ENCODE peak calls at places on chromosomes 13 and 19, in eight cellular contexts. I is epithelial cell of esophagus, S is GM23338, J is AG10803, T is lung, L is pancreas, A is HCT116, N is cardiac fibroblast. W is an unnamed sample.
A peak's percentile ranks its signal among the peaks of the same experiment; 100 is the strongest.

GRCh38 chr19:37333457-37333856 is 37.4 kb upstream of the ZNF527 start:
- DNase-seq in N (peak; percentile 53), J (no peak), T (no peak), A (no peak), I (peak; percentile 52), L (no peak), S (no peak), W (no peak)

GRCh38 chr19:48806818-48807589 is 3.8 kb downstream of the BCAT2 start:
- DNase-seq in L (no peak), N (peak; percentile 60), T (no peak), J (peak; percentile 37), A (no peak), S (peak; percentile 68), I (peak; percentile 60), W (no peak)

GRCh38 chr19:51722492-51722891 is 1.3 kb downstream of the HAS1 start:
- DNase-seq in I (no peak), N (peak; percentile 5), T (no peak), A (no peak), L (no peak), J (no peak), S (no peak), W (no peak)

GRCh38 chr13:26325876-26326275 is 71.9 kb downstream of the CDK8 start:
- DNase-seq in S (no peak), I (peak; percentile 39), J (no peak), A (no peak), T (no peak), L (no peak), N (peak; percentile 12), W (no peak)

GRCh38 chr13:23621316-23621645 is 51.1 kb downstream of the TNFRSF19 start:
- DNase-seq in N (peak; percentile 94), L (no peak), S (no peak), I (peak; percentile 95), T (no peak), A (no peak), J (peak; percentile 80), W (peak; percentile 83)

GRCh38 chr13:102495663-102496062 is 93.8 kb upstream of the FGF14 start:
- DNase-seq in L (no peak), N (no peak), S (peak; percentile 39), T (no peak), A (no peak), I (no peak), J (no peak), W (no peak)

GRCh38 chr19:44131955-44132354 is 9.4 kb upstream of the ZNF234 start:
- DNase-seq in S (no peak), I (no peak), N (no peak), T (no peak), L (no peak), A (no peak), J (no peak), W (no peak)

GRCh38 chr19:38714354-38714778 is 29.9 kb downstream of the CAPN12 start:
- DNase-seq in L (peak; percentile 70), S (no peak), N (no peak), A (no peak), J (no peak), I (no peak), T (no peak), W (no peak)

GRCh38 chr13:30126903-30127428 is 180.4 kb downstream of the KATNAL1 start:
- DNase-seq in I (no peak), T (no peak), A (no peak), N (no peak), S (no peak), L (no peak), J (peak; percentile 26), W (peak; percentile 41)

GRCh38 chr13:41059896-41060722 is 1.2 kb upstream of the WBP4 start:
- DNase-seq in S (peak; percentile 95), N (peak; percentile 92), T (peak; percentile 90), I (peak; percentile 90), L (peak; percentile 90), A (peak; percentile 80), J (peak; percentile 90), W (peak; percentile 92)

GRCh38 chr13:49655906-49656305 is 27.6 kb downstream of the ARL11 start:
- DNase-seq in I (no peak), L (no peak), T (no peak), S (no peak), A (no peak), J (peak; percentile 18), N (no peak), W (no peak)

GRCh38 chr13:91719033-91719432 is 320.6 kb downstream of the GPC5 start:
- DNase-seq in A (no peak), T (no peak), S (no peak), L (no peak), N (no peak), I (peak; percentile 18), J (no peak), W (peak; percentile 43)

GRCh38 chr19:17872251-17873001 is 681 bp downstream of the SLC5A5 start:
- DNase-seq in S (peak; percentile 39), J (no peak), L (no peak), N (no peak), A (no peak), T (no peak), I (no peak), W (no peak)

GRCh38 chr13:77310579-77311279 is 16.2 kb downstream of the MYCBP2 start:
- DNase-seq in L (no peak), I (no peak), A (no peak), J (no peak), T (no peak), N (peak; percentile 31), S (no peak), W (no peak)

GRCh38 chr19:45922281-45922680 is 7.7 kb upstream of the NANOS2 start:
- DNase-seq in A (peak; percentile 18), N (no peak), T (no peak), I (no peak), S (peak; percentile 94), L (no peak), J (no peak), W (no peak)

GRCh38 chr13:49615844-49616687 is 12.2 kb upstream of the ARL11 start:
- DNase-seq in N (no peak), I (no peak), J (no peak), T (no peak), L (no peak), S (no peak), A (no peak), W (no peak)

GRCh38 chr13:91286317-91286716 is 61.2 kb upstream of the MIR17HG start:
- DNase-seq in I (no peak), T (no peak), L (no peak), N (no peak), J (no peak), A (no peak), S (no peak), W (no peak)

GRCh38 chr19:41690801-41691065 is 2.7 kb upstream of the CEACAM7 start:
- DNase-seq in J (no peak), I (no peak), L (no peak), N (no peak), S (no peak), T (no peak), A (no peak), W (no peak)

GRCh38 chr19:33177417-33177976 is 16.6 kb upstream of the LRP3 start:
- DNase-seq in T (no peak), J (no peak), S (peak; percentile 61), I (no peak), A (no peak), L (no peak), N (no peak), W (peak; percentile 2)

GRCh38 chr19:16829822-16830289 is 658 bp downstream of the SIN3B start:
- DNase-seq in I (no peak), S (no peak), N (no peak), L (no peak), J (no peak), T (no peak), A (no peak), W (no peak)

GRCh38 chr19:51467864-51468544 is 9.8 kb upstream of the SIGLEC8 start:
- DNase-seq in I (no peak), A (no peak), J (no peak), T (no peak), S (no peak), L (no peak), N (no peak), W (no peak)

GRCh38 chr13:91647361-91647970 is 249.0 kb downstream of the GPC5 start:
- DNase-seq in N (no peak), T (no peak), J (no peak), I (peak; percentile 19), S (peak; percentile 83), L (no peak), A (no peak), W (peak; percentile 56)

GRCh38 chr13:73825143-73825542 is 309.1 kb downstream of the KLF12 start:
- DNase-seq in T (no peak), I (no peak), S (no peak), A (no peak), N (no peak), J (no peak), L (no peak), W (no peak)

GRCh38 chr19:55623130-55623868 is 1.1 kb downstream of the ZNF784 start:
- DNase-seq in S (no peak), J (no peak), I (no peak), N (no peak), L (no peak), A (no peak), T (no peak), W (no peak)
- H3K4me3 ChIP-seq in S (peak overlapping the region; percentile 35), J (no peak overlapping the region), I (no peak overlapping the region), N (no peak overlapping the region), L (no peak overlapping the region), A (no peak overlapping the region), T (no peak overlapping the region), W (no peak overlapping the region)

GRCh38 chr19:42857544-42857867 is 22.0 kb downstream of the PSG1 start:
- DNase-seq in A (no peak), N (no peak), J (no peak), T (no peak), S (no peak), L (no peak), I (no peak), W (no peak)
- TF ChIP-seq CTCF in A (peak; percentile 9), N (no peak), J (no peak), T (no peak), S (peak; percentile 5), L (no peak), I (no peak), W (no peak)

DNA sequence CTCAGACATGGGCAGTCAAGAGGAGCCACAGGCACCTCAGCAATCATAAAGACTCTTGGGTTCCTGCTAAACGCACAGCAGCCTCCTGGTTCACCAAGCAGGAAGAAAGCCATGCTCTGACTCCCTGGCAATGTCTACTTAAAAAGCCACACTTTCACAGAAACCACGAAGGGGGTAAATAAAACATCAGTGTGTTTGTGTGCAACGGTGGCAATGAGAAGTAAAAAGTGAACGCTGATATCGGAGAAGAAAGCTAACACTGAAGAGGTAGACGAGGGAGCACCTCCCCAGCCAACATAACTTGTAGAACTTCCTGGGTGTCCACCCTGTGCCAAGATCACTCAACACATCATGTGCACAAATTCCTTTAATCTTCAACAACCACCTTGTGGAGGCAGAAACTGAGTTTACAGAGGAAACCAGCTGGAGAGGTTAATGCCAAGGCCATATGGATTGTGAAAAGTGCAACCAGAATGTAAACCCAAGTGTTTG is 30.2 kb downstream of the HSPH1 start:
- DNase-seq in I (no peak), J (no peak), N (no peak), A (no peak), T (no peak), S (no peak), L (no peak), W (no peak)
- H3K4me3 ChIP-seq in I (no peak overlapping the region), J (no peak overlapping the region), N (no peak overlapping the region), A (no peak overlapping the region), T (no peak overlapping the region), S (no peak overlapping the region), L (no peak overlapping the region), W (no peak overlapping the region)

DNA sequence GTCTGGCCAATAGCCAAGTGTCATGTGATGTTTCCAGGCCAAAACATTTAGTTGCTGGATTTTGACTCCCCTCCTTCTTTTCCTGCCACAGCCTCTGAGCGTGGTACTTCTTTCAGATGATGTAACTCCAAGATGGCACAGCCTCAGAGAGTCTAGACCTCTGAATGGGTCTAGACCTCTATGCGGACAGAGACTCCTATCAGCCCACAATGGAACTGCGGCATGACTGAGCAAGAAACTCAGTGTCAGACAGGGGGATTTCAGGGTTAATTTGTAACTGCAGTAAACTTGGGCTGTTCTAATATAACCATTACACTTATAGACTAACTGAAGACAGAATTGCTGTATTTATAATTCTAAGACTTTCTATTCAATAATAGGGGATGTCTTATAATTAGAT is 42.6 kb upstream of the ZDHHC20 start:
- DNase-seq in S (peak; percentile 70), I (no peak), N (no peak), L (no peak), T (no peak), A (no peak), J (no peak), W (no peak)
- TF ChIP-seq CTCF in S (peak; percentile 49), I (peak; percentile 4), N (no peak), L (no peak), T (no peak), A (no peak), J (no peak), W (peak; percentile 7)